ENCODE peak calls at places on chromosomes 1 and 21, in four cellular contexts. I is GM23248, O is mesendoderm, W is HCT116. R is an unnamed sample.

GRCh38 chr1:172163479-172164215 is 256.8 kb upstream of the C1orf105 start:
- DNase-seq in O (no peak), W (no peak), I (peak), R (no peak)

GRCh38 chr1:201696217-201696761 is 132.7 kb upstream of the IPO9 start:
- DNase-seq in W (no peak), I (peak), O (no peak), R (no peak)

GRCh38 chr1:66929289-66929688 is 4.5 kb downstream of the MIER1 start:
- DNase-seq in I (peak), W (no peak), O (no peak), R (no peak)

GRCh38 chr1:155015527-155016230 is 13.1 kb downstream of the ZBTB7B start:
- DNase-seq in I (no peak), W (no peak), O (no peak), R (no peak)

GRCh38 chr21:45994086-45994661 is 12.6 kb downstream of the COL6A1 start:
- DNase-seq in W (no peak), I (peak), O (no peak), R (no peak)

GRCh38 chr1:239810071-239810481 is 281.6 kb upstream of the FMN2 start:
- DNase-seq in I (peak), W (no peak), O (peak), R (no peak)

GRCh38 chr1:202349263-202349928 is 897 bp downstream of the PPP1R12B start:
- DNase-seq in O (peak), W (no peak), I (peak), R (no peak)

GRCh38 chr1:38047603-38048146 is 1.1 kb upstream of the POU3F1 start:
- DNase-seq in W (no peak), I (peak), O (peak), R (no peak)

GRCh38 chr1:200237066-200237465 is 172.8 kb downstream of the ZNF281 start:
- DNase-seq in I (no peak), O (no peak), W (no peak), R (no peak)

GRCh38 chr21:32925098-32925497 is 100.6 kb upstream of the OLIG2 start:
- DNase-seq in I (no peak), O (no peak), W (no peak), R (no peak)

GRCh38 chr1:71881611-71882010 is 400.7 kb downstream of the NEGR1 start:
- DNase-seq in O (no peak), I (no peak), W (no peak), R (peak)

GRCh38 chr1:119613769-119614358 is 34.2 kb downstream of the ZNF697 start:
- DNase-seq in W (peak), O (peak), I (peak), R (peak)

DNA sequence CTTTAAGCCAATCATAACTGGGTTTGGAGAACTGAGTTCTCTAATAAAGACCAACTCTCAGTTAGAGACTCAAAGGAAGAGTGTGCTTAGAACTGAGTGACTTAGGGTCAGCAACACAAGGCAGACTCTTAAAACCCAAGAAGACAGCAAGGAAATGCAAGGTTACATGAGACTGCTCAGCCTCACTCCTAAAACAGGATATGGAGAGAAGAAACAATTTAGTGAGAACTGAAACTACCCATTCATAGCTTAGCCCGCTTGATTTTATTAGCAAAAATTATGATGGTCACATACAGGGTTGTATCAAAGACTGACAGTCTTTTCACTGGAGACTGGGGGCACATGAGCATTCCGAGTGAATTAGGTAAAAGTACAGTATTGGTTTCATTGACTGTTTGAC is 78.9 kb upstream of the DMRTA2 start:
- DNase-seq in W (no peak), I (no peak), O (no peak), R (no peak)
- H3K9ac ChIP-seq in W (no peak), I (no peak), O (no peak), R (no peak)

DNA sequence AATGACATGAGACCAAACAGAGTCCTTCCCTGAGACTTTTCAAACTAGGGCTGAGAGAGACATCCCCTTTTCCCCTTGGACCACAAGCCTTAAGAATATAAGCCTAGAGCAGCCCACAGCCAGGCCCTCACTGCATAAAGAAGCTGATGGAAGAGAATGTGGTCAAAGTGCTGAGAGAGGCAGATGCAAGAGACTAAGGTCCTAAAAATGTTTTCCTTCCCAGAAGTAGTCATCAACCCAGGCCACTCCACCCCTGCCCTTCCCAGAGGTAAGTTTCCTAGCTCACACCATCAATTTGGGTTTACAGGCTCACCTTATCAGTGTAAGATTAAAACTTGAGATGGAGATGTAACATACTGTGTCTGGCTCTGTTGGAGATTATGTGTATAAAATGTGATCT is 58.2 kb downstream of the BCAR3 start:
- DNase-seq in W (no peak), O (no peak), I (peak), R (no peak)
- H3K9ac ChIP-seq in W (no peak), O (no peak), I (peak), R (no peak)

DNA sequence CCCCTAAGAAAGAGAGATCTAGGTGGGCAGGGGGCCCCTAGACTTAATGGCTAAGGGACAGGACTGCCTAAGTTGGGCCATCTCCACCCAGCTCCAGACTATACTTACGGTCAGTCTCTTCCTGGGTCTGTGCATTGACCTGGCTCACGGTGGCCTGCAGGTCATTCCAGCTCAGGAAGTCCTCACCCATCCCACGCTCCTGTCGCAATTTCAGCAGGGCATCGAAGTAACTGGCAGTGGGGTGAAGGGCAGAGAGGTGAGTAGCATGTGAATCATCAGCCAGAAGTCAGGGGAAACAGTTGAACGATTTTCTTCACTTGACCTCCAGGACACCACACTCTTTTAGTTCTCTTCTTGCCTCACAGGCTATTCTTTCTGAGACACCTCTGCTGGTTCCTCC is 20.5 kb downstream of the IQGAP3 start:
- DNase-seq in O (no peak), I (peak), W (peak), R (no peak)
- H3K9ac ChIP-seq in O (no peak), I (no peak), W (no peak), R (no peak)

DNA sequence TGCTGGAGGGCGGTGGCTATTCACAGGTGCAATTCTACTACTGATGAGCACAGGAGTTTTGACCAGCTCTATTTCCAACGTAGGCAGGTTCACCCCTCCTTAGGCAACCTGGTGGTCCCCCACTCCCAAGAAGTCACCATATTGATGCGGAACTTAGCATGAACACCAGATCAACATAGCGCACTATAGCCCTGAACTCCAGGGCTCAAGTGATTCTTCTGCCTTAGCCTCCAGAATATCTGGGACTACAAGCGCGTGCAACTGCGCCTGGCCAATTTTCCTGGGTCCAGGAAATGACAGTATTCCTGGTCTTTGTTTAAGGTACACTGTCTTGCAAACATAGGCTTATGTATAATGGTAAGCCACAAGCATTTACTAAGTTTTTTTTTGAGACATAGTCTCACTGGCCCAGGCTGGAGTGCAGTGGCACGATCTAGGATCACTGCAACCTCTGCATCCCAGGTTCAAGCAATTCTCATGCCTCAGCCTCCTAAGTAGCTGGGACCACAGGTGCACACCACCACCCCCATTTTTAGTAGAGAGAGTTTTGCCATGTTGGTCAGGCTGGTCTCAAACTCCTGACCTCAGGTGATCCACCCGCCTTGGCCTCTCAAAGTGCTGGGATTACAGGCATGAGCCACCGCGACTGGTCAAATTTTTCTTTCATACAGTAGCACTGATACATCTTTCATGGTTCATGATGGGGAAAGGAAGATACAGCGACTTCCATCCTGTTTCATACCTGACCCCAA is 12.6 kb downstream of the MCL1 start:
- DNase-seq in W (no peak), O (no peak), I (no peak), R (no peak)
- H3K9ac ChIP-seq in W (no peak), O (peak), I (peak), R (no peak)

GRCh38 chr1:17177654-17178053 is 27.3 kb upstream of the PADI1 start:
- DNase-seq in I (no peak), W (no peak), O (no peak), R (no peak)

GRCh38 chr1:17170571-17170970 is 34.4 kb upstream of the PADI1 start:
- DNase-seq in I (peak), W (no peak), O (no peak), R (no peak)

GRCh38 chr1:17181785-17182464 is 23.0 kb upstream of the PADI1 start:
- DNase-seq in W (no peak), I (no peak), O (no peak), R (no peak)

DNA sequence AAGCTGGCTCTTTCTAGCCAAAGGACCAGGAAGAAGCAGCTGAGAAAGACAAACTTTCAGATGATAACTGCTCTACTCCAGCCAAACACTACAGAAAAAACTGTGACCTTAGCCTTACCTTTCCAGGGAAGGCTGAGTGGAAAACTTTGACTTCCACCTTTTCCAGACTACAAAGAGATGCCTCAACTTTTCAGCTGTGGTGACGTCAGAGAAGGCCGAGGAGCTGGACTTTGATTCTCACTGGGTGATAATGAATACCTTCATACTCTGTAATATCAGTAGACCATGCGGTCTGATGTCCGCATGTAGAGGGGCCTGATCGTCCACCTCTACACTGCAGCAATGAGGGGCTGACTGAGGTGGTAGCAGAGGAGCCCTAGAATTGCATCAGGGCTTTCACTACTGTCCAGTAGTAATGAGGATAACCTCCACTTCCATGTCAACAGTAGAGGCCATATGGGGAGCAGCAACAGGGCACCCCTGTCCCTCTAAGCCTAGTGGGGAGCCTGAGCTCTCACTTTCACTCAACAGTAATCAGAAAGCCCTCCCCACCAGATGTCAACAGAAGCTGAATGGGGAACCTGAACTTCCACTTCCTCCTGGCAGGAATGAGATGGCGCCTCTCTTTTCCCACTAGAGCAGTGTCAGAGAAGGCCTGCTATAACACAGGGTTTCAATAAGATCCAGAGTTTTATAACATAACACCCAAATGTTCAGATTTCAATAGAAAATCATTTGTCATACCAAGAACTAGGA is 28.4 kb upstream of the PADI1 start:
- DNase-seq in I (no peak), W (no peak), O (no peak), R (no peak)
- H3K9ac ChIP-seq in I (no peak), W (no peak), O (no peak), R (no peak)

GRCh38 chr1:93692983-93693591 is 11.4 kb upstream of the BCAR3 start:
- DNase-seq in I (peak), W (peak), O (peak), R (no peak)

GRCh38 chr1:93694039-93694438 is 12.4 kb upstream of the BCAR3 start:
- DNase-seq in I (peak), W (no peak), O (no peak), R (no peak)

GRCh38 chr1:93692001-93692400 is 10.4 kb upstream of the BCAR3 start:
- DNase-seq in W (no peak), I (no peak), O (no peak), R (no peak)

GRCh38 chr1:93690921-93691789 is 9.5 kb upstream of the BCAR3 start:
- DNase-seq in O (peak), I (no peak), W (no peak), R (no peak)

DNA sequence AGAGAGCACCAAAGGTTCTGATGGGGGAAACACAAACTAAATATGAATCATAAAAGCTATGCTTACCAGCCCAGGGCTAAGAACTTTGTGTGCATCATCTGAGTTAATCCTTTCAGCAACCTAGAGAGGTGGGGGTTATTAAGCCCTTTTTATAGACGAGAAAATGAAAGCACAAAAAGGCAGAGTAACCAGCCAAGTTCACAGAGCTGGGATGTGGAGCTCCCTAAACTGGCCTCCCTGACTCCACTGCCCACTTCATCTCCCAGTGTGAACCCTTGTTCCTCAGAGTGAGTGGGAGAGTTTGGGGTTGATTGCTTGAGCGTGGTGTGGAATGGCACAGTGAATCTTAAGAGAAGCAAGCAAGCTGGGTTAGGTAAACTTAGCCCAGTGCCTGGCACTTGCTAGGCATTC is 10.8 kb upstream of the BCAR3 start:
- DNase-seq in W (no peak), O (no peak), I (peak), R (no peak)
- H3K9ac ChIP-seq in W (peak), O (no peak), I (peak), R (no peak)

DNA sequence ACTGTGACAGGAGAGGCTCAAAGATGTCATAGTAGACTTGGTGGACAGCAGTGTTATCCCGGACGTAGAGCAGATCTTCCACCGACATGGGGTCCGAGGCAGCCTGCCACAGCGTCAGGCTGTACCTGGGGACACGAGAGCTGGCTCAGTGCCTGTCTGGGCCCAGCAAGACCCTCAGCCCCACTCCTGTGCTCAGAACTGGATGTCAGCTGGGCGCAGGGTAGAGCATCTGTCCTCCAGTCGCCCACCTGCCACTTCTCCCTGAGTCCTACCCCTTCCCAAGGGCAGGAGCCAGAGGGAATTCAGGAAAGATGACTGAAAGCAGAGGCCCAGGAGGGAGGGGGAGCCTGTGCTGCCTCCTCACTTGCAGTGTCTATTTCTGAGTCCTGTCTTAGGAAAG is 11.7 kb downstream of the FAM151A start:
- DNase-seq in O (no peak), W (no peak), I (no peak), R (no peak)
- H3K9ac ChIP-seq in O (no peak), W (no peak), I (no peak), R (no peak)

GRCh38 chr1:16147615-16147926 is 8.3 kb downstream of the EPHA2 start:
- DNase-seq in W (no peak), I (no peak), O (no peak), R (no peak)
- H3K9ac ChIP-seq in W (peak), I (no peak), O (peak), R (no peak)

GRCh38 chr1:182614796-182615451 is 10.7 kb upstream of the RGS16 start:
- DNase-seq in I (peak), W (no peak), O (peak), R (no peak)
- H3K9ac ChIP-seq in I (peak), W (no peak), O (peak), R (peak)

DNA sequence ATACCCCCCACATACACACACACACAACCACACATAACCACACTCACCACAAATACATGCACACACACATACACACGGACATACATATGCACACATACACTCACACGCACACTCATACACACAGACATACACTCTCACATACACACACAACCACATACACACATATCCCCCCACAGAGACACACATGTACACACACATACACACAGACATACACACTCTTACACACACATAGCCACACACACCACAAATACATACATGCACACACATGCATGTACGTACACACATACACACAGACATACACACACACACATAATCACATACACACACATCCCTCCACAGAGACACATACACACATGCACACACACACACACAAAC is 25.5 kb downstream of the C1QB start:
- DNase-seq in W (no peak), O (no peak), I (no peak), R (no peak)
- H3K9ac ChIP-seq in W (no peak), O (no peak), I (no peak), R (no peak)

R was measured in SK-N-MC.